ENCODE peak calls at places on chromosomes 5 and 9, in four cellular contexts. M is prostate gland, U is OCI-LY7, K is neural progenitor cell. B is an unnamed sample.

GRCh38 chr5:123992641-123993040 is 480.7 kb downstream of the CSNK1G3 start:
- DNase-seq in U (no peak), M (no peak), K (no peak), B (no peak)

GRCh38 chr9:113056191-113057106 is at the start of gene ZFP37:
- DNase-seq in M (peak; percentile 89), U (peak; percentile 87), K (peak; percentile 95), B (peak; percentile 93)

GRCh38 chr9:82548030-82548429 is 514.9 kb downstream of the RASEF start:
- DNase-seq in U (no peak), M (peak; percentile 20), K (no peak), B (no peak)

GRCh38 chr5:37771731-37772130 is 68.1 kb downstream of the GDNF start:
- DNase-seq in K (no peak), U (no peak), M (no peak), B (no peak)

GRCh38 chr5:124064956-124065355 is 553.0 kb downstream of the CSNK1G3 start:
- DNase-seq in M (no peak), U (no peak), K (no peak), B (no peak)

GRCh38 chr5:119486-120097 is 27.6 kb downstream of the PLEKHG4B start:
- DNase-seq in U (no peak), K (no peak), M (no peak), B (no peak)

GRCh38 chr9:91166796-91167366 is 194.8 kb downstream of the AUH start:
- DNase-seq in K (no peak), U (no peak), M (no peak), B (no peak)

GRCh38 chr9:93517331-93517730 is 59.1 kb upstream of the PHF2 start:
- DNase-seq in M (no peak), U (no peak), K (no peak), B (no peak)

GRCh38 chr9:86632537-86632936 is 278.3 kb upstream of the TUT7 start:
- DNase-seq in K (no peak), U (no peak), M (no peak), B (no peak)

GRCh38 chr5:42756630-42757601 is at the start of gene CCDC152:
- DNase-seq in M (no peak), U (no peak), K (peak; percentile 58), B (peak; percentile 42)

GRCh38 chr9:94761506-94761905 is 35.0 kb downstream of the AOPEP start:
- DNase-seq in M (no peak), K (no peak), U (no peak), B (no peak)

GRCh38 chr9:109450346-109450745 is 47.8 kb downstream of the PTPN3 start:
- DNase-seq in U (no peak), M (no peak), K (no peak), B (no peak)

DNA sequence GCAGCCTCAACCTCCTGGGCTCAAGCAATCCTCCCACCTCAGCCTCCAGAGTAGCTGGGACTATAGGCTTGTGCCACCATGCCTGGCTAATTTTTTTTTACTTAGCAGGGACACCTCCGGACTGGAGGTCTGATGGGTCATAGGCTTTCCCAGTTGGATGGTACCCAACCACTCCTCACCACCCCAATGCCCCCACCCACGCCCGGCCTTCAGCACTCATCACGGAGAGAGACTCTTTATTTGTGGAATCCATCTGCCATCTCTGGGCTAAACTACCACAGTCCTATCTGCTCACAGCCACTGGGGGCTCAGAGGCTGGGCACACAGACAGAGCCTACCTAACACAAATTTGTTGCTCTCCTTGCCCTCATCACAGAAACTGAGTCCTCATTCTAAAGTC is 58.3 kb upstream of the STXBP1 start:
- DNase-seq in K (no peak), U (no peak), M (no peak), B (no peak)
- H3K4me1 ChIP-seq in K (peaks cover 36% of the 10 kb centered on the region), U (peaks cover 20% of the 10 kb centered on the region), M (peaks cover 33% of the 10 kb centered on the region), B (peaks cover 68% of the 10 kb centered on the region)

GRCh38 chr5:139650031-139650688 is 2.0 kb downstream of the CXXC5 start:
- DNase-seq in U (peak; percentile 69), M (no peak), K (peak; percentile 80), B (no peak)

GRCh38 chr5:139651502-139651862 is 3.3 kb downstream of the CXXC5 start:
- DNase-seq in K (peak; percentile 34), U (no peak), M (no peak), B (no peak)

GRCh38 chr5:139649082-139649991 is 1.2 kb downstream of the CXXC5 start:
- DNase-seq in U (peak; percentile 61), K (peak; percentile 78), M (no peak), B (peak; percentile 47)

GRCh38 chr5:139651863-139652787 is 4.0 kb downstream of the CXXC5 start:
- DNase-seq in M (peak; percentile 77), K (peak; percentile 90), U (peak; percentile 87), B (peak; percentile 83)

DNA sequence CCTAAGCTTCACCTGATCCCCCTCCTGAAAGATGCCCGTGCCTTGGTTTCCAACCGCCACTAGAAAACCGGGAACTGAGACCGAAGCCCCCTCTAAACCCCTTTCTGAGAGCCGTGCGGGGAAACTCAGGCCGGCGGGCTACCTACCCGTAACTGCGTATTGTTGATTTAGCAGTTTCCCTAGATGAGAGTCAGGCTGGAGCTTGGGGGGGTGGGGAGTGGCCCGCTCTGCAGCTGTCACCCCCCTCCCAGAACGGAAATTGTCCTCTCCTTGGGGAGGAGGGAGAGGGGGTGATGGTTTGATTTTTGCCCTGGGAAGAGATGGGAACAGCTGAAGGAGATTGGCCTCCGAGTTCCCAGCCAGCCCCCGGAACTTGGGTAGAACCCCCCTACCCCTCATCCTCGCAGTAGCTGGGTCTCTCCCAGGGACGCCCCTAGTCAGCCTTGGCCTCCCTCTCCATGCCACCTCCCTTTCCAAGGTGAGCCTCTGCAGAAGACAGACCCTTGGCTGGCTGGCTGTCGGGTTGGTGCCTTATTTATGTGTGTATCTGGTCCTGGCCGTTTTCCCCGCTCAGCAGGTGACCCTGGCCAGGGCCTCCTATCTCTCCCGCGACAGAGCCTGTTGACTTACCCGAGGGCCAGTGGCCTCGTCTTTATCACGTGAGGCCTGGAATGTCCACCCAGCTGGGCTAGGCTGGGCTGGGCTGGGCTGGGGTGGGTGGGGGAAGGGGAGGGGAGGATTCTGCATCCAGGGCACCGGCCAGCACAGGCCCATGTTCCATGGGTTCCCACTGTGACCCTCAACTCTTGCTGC is 2.7 kb downstream of the CXXC5 start:
- DNase-seq in M (peak; percentile 69), K (peak; percentile 83), U (no peak), B (peak; percentile 90)
- H3K4me1 ChIP-seq in M (peaks cover 31% of the 10 kb centered on the region), K (peaks cover 63% of the 10 kb centered on the region), U (peaks cover 64% of the 10 kb centered on the region), B (peaks cover 32% of the 10 kb centered on the region)

GRCh38 chr9:100578610-100579009 is 731 bp downstream of the CAVIN4 start:
- DNase-seq in K (no peak), U (no peak), M (no peak), B (no peak)
- H3K4me1 ChIP-seq in K (no peaks in the 10 kb centered on the region), U (no peaks in the 10 kb centered on the region), M (no peaks in the 10 kb centered on the region), B (no peaks in the 10 kb centered on the region)

DNA sequence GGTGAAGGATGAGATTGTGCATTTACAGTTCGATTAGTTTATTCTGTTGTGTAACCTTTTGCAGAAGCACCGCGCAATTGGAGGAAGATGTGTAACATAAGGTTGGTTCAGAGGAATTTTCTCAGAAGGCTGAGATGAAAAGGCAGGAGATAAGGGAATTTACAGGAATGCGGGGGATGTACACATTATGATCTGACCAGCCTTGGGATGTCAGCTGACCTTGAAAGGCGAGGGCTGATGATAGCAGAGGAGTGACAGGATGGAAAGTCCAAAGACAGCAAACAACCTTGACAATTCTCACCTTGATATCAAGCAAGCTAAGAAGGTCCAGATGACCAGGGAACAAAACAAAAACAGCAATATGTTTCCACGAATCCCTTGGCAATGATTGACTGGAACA is 88.8 kb downstream of the OTULIN start:
- DNase-seq in U (no peak), K (no peak), M (no peak), B (no peak)
- H3K4me1 ChIP-seq in U (no peaks in the 10 kb centered on the region), K (peaks cover 9% of the 10 kb centered on the region), M (no peaks in the 10 kb centered on the region), B (no peaks in the 10 kb centered on the region)

DNA sequence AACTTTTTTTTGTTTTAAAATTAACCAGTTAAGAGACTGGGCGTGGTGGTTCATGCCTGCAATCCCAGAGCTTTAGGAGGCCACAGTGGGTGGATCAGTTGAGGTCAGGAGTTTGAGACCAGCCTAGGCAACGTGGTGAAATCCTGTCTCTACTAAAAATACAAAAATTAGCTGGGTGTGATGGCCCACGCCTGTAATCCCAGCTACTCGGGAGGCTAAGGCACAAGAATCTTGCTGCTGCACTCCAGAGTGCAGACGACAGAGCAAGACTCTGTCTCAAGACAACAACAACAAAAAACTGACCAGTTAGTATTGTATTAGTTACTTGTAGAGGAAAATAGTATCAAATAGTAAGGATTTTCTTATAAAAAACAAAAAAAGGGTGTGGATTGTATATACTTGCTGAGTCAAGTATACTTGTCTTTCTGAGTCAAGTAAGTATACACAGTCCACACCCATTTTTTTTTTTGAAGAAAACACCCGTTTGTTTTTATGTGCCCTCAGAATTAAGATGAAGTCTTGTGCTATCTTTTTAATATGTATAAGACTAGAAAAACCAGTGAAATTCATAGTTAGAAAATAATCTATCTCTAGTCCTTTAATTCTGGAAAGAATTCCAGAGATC is 25.3 kb downstream of the UBAP1 start:
- DNase-seq in U (no peak), M (no peak), K (no peak), B (no peak)
- H3K4me1 ChIP-seq in U (no peaks in the 10 kb centered on the region), M (no peaks in the 10 kb centered on the region), K (no peaks in the 10 kb centered on the region), B (no peaks in the 10 kb centered on the region)